ENCODE peak calls at places on chromosomes 4 and X, in five cellular contexts. Y, Z, R, D and F are unnamed samples.

GRCh38 chr4:52646096-52646495 is 13.0 kb downstream of the USP46 start:
- DNase-seq in R (no peak), D (no peak), Y (no peak), Z (no peak), F (no peak)

GRCh38 chr4:137455647-137456321 is 76.5 kb downstream of the PCDH18 start:
- DNase-seq in Z (no peak), R (no peak), D (no peak), Y (no peak), F (no peak)

GRCh38 chrX:37060999-37061398 is 52.8 kb downstream of the FAM47C start:
- DNase-seq in Z (no peak), D (peak; percentile 1), Y (peak; percentile 62), R (no peak), F (no peak)

GRCh38 chr4:80079255-80079923 is 6.4 kb upstream of the ANTXR2 start:
- DNase-seq in Y (no peak), Z (no peak), R (no peak), D (no peak), F (no peak)

GRCh38 chrX:71095555-71095970 is at the start of gene FOXO4:
- DNase-seq in Z (peak; percentile 93), R (peak; percentile 89), D (peak; percentile 41), Y (peak; percentile 91), F (peak; percentile 93)

GRCh38 chr4:113733685-113734084 is 27.9 kb downstream of the CAMK2D start:
- DNase-seq in Y (no peak), R (no peak), Z (no peak), D (no peak), F (no peak)

GRCh38 chr4:114598191-114599121 is at the start of gene UGT8:
- DNase-seq in Y (peak; percentile 22), R (peak; percentile 17), D (no peak), Z (peak; percentile 90), F (peak; percentile 75)

GRCh38 chr4:17347445-17347844 is 164.4 kb downstream of the QDPR start:
- DNase-seq in Z (no peak), R (no peak), Y (peak; percentile 61), D (no peak), F (no peak)

GRCh38 chr4:3070709-3071500 is 3.4 kb downstream of the HTT-AS start:
- DNase-seq in D (no peak), R (no peak), Y (no peak), Z (no peak), F (no peak)

GRCh38 chr4:176882201-176882600 is 89.5 kb upstream of the VEGFC start:
- DNase-seq in Y (no peak), D (no peak), R (no peak), Z (no peak), F (no peak)

GRCh38 chr4:152101546-152102183 is 340.9 kb upstream of the GATB start:
- DNase-seq in Y (no peak), R (no peak), D (no peak), Z (no peak), F (no peak)

GRCh38 chrX:48511561-48511960 is 2.8 kb downstream of the PORCN start:
- DNase-seq in D (no peak), R (no peak), Y (no peak), Z (no peak), F (no peak)

GRCh38 chrX:128781506-128781905 is 729.3 kb upstream of the ACTRT1 start:
- DNase-seq in Y (peak; percentile 2), D (no peak), R (no peak), Z (peak; percentile 48), F (peak; percentile 20)

GRCh38 chr4:89939994-89940393 is 45.3 kb downstream of the MMRN1 start:
- DNase-seq in D (no peak), Z (no peak), R (peak; percentile 15), Y (peak; percentile 47), F (no peak)

GRCh38 chr4:137819964-137820383 is 287.7 kb upstream of the PCDH18 start:
- DNase-seq in Y (peak; percentile 79), Z (no peak), D (peak; percentile 18), R (no peak), F (peak; percentile 13)

GRCh38 chr4:158949094-158949493 is 153.8 kb upstream of the RAPGEF2 start:
- DNase-seq in D (no peak), Z (no peak), Y (peak; percentile 31), R (no peak), F (no peak)

GRCh38 chr4:74098628-74098995 is 383 bp downstream of the CXCL2 start:
- DNase-seq in Z (peak; percentile 23), D (no peak), Y (peak; percentile 44), R (no peak), F (peak; percentile 35)

GRCh38 chr4:163902417-163902816 is 407.9 kb downstream of the TMA16 start:
- DNase-seq in Z (no peak), D (no peak), Y (no peak), R (no peak), F (no peak)

GRCh38 chr4:98433608-98434198 is 172.5 kb downstream of the RAP1GDS1 start:
- DNase-seq in Z (no peak), Y (no peak), D (no peak), R (no peak), F (no peak)
- H3K27ac ChIP-seq in Z (no peak overlapping the region), Y (no peak overlapping the region), D (no peak overlapping the region), R (no peak overlapping the region), F (no peak overlapping the region)

GRCh38 chrX:143754183-143754582 is 33.6 kb upstream of the SPANXN2 start:
- DNase-seq in Y (no peak), D (no peak), Z (no peak), R (no peak), F (no peak)
- H3K9me3 ChIP-seq in Y (no peaks in the 10 kb centered on the region), D (peaks cover 5% of the 10 kb centered on the region), Z (no peaks in the 10 kb centered on the region), R (no peaks in the 10 kb centered on the region), F (no peaks in the 10 kb centered on the region)

DNA sequence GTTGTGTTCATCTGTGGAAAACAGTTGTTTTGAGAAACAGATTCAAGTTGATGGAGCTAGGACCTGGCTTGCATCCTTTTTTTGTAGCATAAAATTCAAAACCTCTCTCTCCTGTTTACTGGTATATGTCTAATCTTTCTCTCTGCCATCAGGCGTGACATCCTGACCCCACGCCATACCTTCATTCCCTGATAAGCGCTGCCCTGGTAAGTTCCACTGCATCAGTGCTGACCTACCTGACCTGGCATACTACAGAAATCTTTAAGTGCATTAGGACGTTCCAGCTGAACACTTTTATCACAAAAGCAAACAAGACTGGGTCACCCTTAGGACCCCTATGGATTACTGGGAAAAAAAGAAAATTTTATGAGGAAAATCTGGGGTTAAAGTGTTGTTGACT is 230.7 kb downstream of the SHROOM3 start:
- DNase-seq in Z (no peak), Y (no peak), R (no peak), D (no peak), F (no peak)
- H3K27ac ChIP-seq in Z (peak overlapping the region; percentile 73), Y (no peak overlapping the region), R (no peak overlapping the region), D (no peak overlapping the region), F (peak overlapping the region; percentile 60)

GRCh38 chrX:42948723-42949122 is 170.8 kb upstream of the PPP1R2C start:
- DNase-seq in R (no peak), Z (no peak), D (no peak), Y (no peak), F (no peak)
- H3K9me3 ChIP-seq in R (no peaks in the 10 kb centered on the region), Z (no peaks in the 10 kb centered on the region), D (no peaks in the 10 kb centered on the region), Y (no peaks in the 10 kb centered on the region), F (no peaks in the 10 kb centered on the region)

GRCh38 chr4:18981234-18981615 is 959.7 kb upstream of the LCORL start:
- DNase-seq in Y (no peak), R (no peak), D (no peak), Z (no peak), F (no peak)
- H3K27ac ChIP-seq in Y (no peak overlapping the region), R (no peak overlapping the region), D (no peak overlapping the region), Z (no peak overlapping the region), F (no peak overlapping the region)

DNA sequence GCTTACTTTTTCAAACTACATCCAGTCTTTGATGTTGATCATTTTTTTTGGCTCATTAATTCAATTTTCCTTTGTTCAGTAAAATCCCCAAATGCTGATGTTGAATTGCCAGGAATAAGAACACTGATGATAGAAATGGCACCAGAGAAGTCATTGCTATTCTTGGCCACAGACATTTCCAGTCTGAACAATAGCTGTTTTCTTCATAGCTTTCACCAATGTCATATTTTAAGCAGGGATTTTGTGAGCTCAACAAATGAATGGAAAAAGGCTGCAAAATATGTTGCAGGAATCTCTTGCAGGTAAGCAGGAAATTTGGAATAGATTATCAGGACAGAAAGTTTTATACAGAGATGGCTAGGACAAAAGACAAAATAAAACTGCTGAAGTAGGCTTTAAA is 40.5 kb upstream of the GLRB start:
- DNase-seq in Z (no peak), Y (no peak), R (no peak), D (no peak), F (no peak)
- H3K9me3 ChIP-seq in Z (no peaks in the 10 kb centered on the region), Y (no peaks in the 10 kb centered on the region), R (no peaks in the 10 kb centered on the region), D (no peaks in the 10 kb centered on the region), F (no peaks in the 10 kb centered on the region)

GRCh38 chr4:4989083-4989622 is 30.1 kb downstream of the CYTL1 start:
- DNase-seq in Z (no peak), Y (no peak), D (no peak), R (no peak), F (no peak)

GRCh38 chr4:4990329-4990728 is 28.9 kb downstream of the CYTL1 start:
- DNase-seq in D (no peak), R (no peak), Z (no peak), Y (peak; percentile 40), F (no peak)

GRCh38 chr4:4992833-4993232 is 26.4 kb downstream of the CYTL1 start:
- DNase-seq in R (no peak), D (no peak), Y (no peak), Z (no peak), F (no peak)

GRCh38 chr4:4990857-4991540 is 28.3 kb downstream of the CYTL1 start:
- DNase-seq in Z (peak; percentile 60), Y (peak; percentile 93), R (peak; percentile 78), D (no peak), F (peak; percentile 54)

DNA sequence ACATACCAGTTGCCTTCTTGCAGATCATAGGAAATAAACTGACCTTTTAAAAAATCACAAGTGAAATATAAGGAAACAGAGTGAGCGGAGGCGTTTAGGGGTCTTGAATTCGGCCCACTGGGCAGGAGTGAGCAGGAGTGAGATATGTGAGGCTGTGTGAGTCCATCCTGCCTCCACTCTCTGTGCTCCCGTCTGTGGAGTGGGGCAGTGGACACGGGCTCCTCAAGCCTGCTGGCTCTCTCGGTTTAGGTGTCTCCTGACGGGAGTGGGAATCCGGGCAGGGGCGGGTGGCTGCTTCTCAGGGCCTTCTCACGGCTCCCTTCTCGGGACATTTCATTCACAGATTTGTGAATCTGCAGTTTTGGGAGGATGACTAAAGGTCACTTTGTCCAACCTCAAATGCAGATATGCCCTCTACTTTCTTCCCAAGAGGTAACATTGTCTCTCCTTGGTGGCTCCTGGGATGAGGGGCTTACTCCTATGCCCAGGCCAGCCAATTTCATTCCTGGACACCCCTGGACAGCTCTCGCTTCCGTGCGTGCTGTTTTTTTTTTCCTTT is 27.6 kb downstream of the CYTL1 start:
- DNase-seq in Z (no peak), D (no peak), Y (no peak), R (peak; percentile 25), F (no peak)
- H3K27ac ChIP-seq in Z (peak overlapping the region; percentile 85), D (peak overlapping the region; percentile 21), Y (no peak overlapping the region), R (peak overlapping the region; percentile 63), F (no peak overlapping the region)